ENCODE peak calls at places on chromosomes 13 and 19, in nine cellular contexts. One of them, this sample, is unnamed. For H3K9me3, the result is how much of the 10 kb centered on the place peaks cover.

GRCh38 chr13:28185256-28185655 is 46.9 kb downstream of the PAN3 start:
- DNase-seq in heart right ventricle: no peak
- DNase-seq in aorta: no peak
- DNase-seq in kidney: no peak
- DNase-seq in thoracic aorta: no peak
- DNase-seq in OCI-LY7: no peak
- DNase-seq in psoas muscle: no peak
- DNase-seq in colonic mucosa: no peak
- DNase-seq in IMR-90: no peak
- DNase-seq in this sample: no peak

GRCh38 chr19:29690842-29691241 is 24.2 kb downstream of the C19orf12 start:
- DNase-seq in heart right ventricle: no peak
- DNase-seq in aorta: no peak
- DNase-seq in kidney: no peak
- DNase-seq in thoracic aorta: no peak
- DNase-seq in OCI-LY7: peak
- DNase-seq in psoas muscle: no peak
- DNase-seq in colonic mucosa: no peak
- DNase-seq in IMR-90: peak
- DNase-seq in this sample: no peak

GRCh38 chr13:42970824-42971669 is 21.0 kb downstream of the EPSTI1 start:
- DNase-seq in heart right ventricle: no peak
- DNase-seq in aorta: no peak
- DNase-seq in kidney: no peak
- DNase-seq in thoracic aorta: no peak
- DNase-seq in OCI-LY7: peak
- DNase-seq in psoas muscle: no peak
- DNase-seq in colonic mucosa: peak
- DNase-seq in IMR-90: peak
- DNase-seq in this sample: no peak

GRCh38 chr13:99153219-99153618 is 47.4 kb upstream of the UBAC2 start:
- DNase-seq in heart right ventricle: no peak
- DNase-seq in aorta: no peak
- DNase-seq in kidney: no peak
- DNase-seq in thoracic aorta: no peak
- DNase-seq in OCI-LY7: no peak
- DNase-seq in psoas muscle: no peak
- DNase-seq in colonic mucosa: no peak
- DNase-seq in IMR-90: no peak
- DNase-seq in this sample: no peak

GRCh38 chr19:31930401-31930800 is 415.0 kb upstream of the ZNF507 start:
- DNase-seq in heart right ventricle: no peak
- DNase-seq in aorta: no peak
- DNase-seq in kidney: no peak
- DNase-seq in thoracic aorta: no peak
- DNase-seq in OCI-LY7: no peak
- DNase-seq in psoas muscle: no peak
- DNase-seq in colonic mucosa: no peak
- DNase-seq in IMR-90: no peak
- DNase-seq in this sample: no peak

GRCh38 chr19:7870571-7871279 is 3.5 kb downstream of the PRR36 start:
- DNase-seq in heart right ventricle: peak
- DNase-seq in aorta: no peak
- DNase-seq in kidney: peak
- DNase-seq in thoracic aorta: no peak
- DNase-seq in OCI-LY7: peak
- DNase-seq in psoas muscle: peak
- DNase-seq in colonic mucosa: peak
- DNase-seq in IMR-90: no peak
- DNase-seq in this sample: peak

GRCh38 chr19:47324502-47324901 is 7.5 kb upstream of the C5AR2 start:
- DNase-seq in heart right ventricle: peak
- DNase-seq in aorta: no peak
- DNase-seq in kidney: no peak
- DNase-seq in thoracic aorta: no peak
- DNase-seq in OCI-LY7: no peak
- DNase-seq in psoas muscle: peak
- DNase-seq in colonic mucosa: no peak
- DNase-seq in IMR-90: no peak
- DNase-seq in this sample: no peak

GRCh38 chr19:459724-460511 is 915 bp downstream of the SHC2 start:
- DNase-seq in heart right ventricle: peak
- DNase-seq in aorta: peak
- DNase-seq in kidney: peak
- DNase-seq in thoracic aorta: no peak
- DNase-seq in OCI-LY7: no peak
- DNase-seq in psoas muscle: peak
- DNase-seq in colonic mucosa: peak
- DNase-seq in IMR-90: peak
- DNase-seq in this sample: no peak

GRCh38 chr13:53200498-53201453 is 172.2 kb downstream of the OLFM4 start:
- DNase-seq in heart right ventricle: peak
- DNase-seq in aorta: peak
- DNase-seq in kidney: peak
- DNase-seq in thoracic aorta: no peak
- DNase-seq in OCI-LY7: no peak
- DNase-seq in psoas muscle: peak
- DNase-seq in colonic mucosa: peak
- DNase-seq in IMR-90: peak
- DNase-seq in this sample: peak

GRCh38 chr13:73069206-73069815 is 10.5 kb downstream of the KLF5 start:
- DNase-seq in heart right ventricle: no peak
- DNase-seq in aorta: no peak
- DNase-seq in kidney: no peak
- DNase-seq in thoracic aorta: no peak
- DNase-seq in OCI-LY7: no peak
- DNase-seq in psoas muscle: no peak
- DNase-seq in colonic mucosa: no peak
- DNase-seq in IMR-90: peak
- DNase-seq in this sample: no peak

GRCh38 chr19:35882074-35882832 is 13.9 kb downstream of the APLP1 start:
- DNase-seq in heart right ventricle: peak
- DNase-seq in aorta: no peak
- DNase-seq in kidney: no peak
- DNase-seq in thoracic aorta: no peak
- DNase-seq in OCI-LY7: peak
- DNase-seq in psoas muscle: no peak
- DNase-seq in colonic mucosa: peak
- DNase-seq in IMR-90: peak
- DNase-seq in this sample: no peak

GRCh38 chr13:79724348-79725103 is 243.6 kb downstream of the NDFIP2 start:
- DNase-seq in heart right ventricle: no peak
- DNase-seq in aorta: no peak
- DNase-seq in kidney: no peak
- DNase-seq in thoracic aorta: no peak
- DNase-seq in OCI-LY7: no peak
- DNase-seq in psoas muscle: no peak
- DNase-seq in colonic mucosa: peak
- DNase-seq in IMR-90: no peak
- DNase-seq in this sample: no peak

GRCh38 chr19:38838208-38838985 is 6.8 kb upstream of the ECH1 start:
- DNase-seq in heart right ventricle: no peak
- DNase-seq in aorta: no peak
- DNase-seq in kidney: no peak
- DNase-seq in thoracic aorta: no peak
- DNase-seq in OCI-LY7: no peak
- DNase-seq in psoas muscle: no peak
- DNase-seq in colonic mucosa: no peak
- DNase-seq in IMR-90: no peak
- DNase-seq in this sample: no peak

GRCh38 chr19:52557231-52557995 is 12.7 kb upstream of the ZNF701 start:
- DNase-seq in heart right ventricle: no peak
- DNase-seq in aorta: no peak
- DNase-seq in kidney: no peak
- DNase-seq in thoracic aorta: no peak
- DNase-seq in OCI-LY7: no peak
- DNase-seq in psoas muscle: no peak
- DNase-seq in colonic mucosa: no peak
- DNase-seq in IMR-90: no peak
- DNase-seq in this sample: no peak
- H3K9me3 ChIP-seq in heart right ventricle: half or more
- H3K9me3 ChIP-seq in aorta: under half
- H3K9me3 ChIP-seq in kidney: under half
- H3K9me3 ChIP-seq in thoracic aorta: half or more
- H3K9me3 ChIP-seq in OCI-LY7: under half
- H3K9me3 ChIP-seq in psoas muscle: half or more
- H3K9me3 ChIP-seq in colonic mucosa: under half
- H3K9me3 ChIP-seq in IMR-90: half or more
- H3K9me3 ChIP-seq in this sample: half or more

GRCh38 chr19:20397292-20397691 is 168.3 kb downstream of the ZNF737 start:
- DNase-seq in heart right ventricle: no peak
- DNase-seq in aorta: no peak
- DNase-seq in kidney: no peak
- DNase-seq in thoracic aorta: no peak
- DNase-seq in OCI-LY7: no peak
- DNase-seq in psoas muscle: no peak
- DNase-seq in colonic mucosa: no peak
- DNase-seq in IMR-90: no peak
- DNase-seq in this sample: no peak
- H3K9me3 ChIP-seq in heart right ventricle: half or more
- H3K9me3 ChIP-seq in aorta: under half
- H3K9me3 ChIP-seq in kidney: under half
- H3K9me3 ChIP-seq in thoracic aorta: half or more
- H3K9me3 ChIP-seq in OCI-LY7: half or more
- H3K9me3 ChIP-seq in psoas muscle: half or more
- H3K9me3 ChIP-seq in colonic mucosa: under half
- H3K9me3 ChIP-seq in IMR-90: under half
- H3K9me3 ChIP-seq in this sample: half or more

GRCh38 chr19:58252102-58252685 is 23.5 kb downstream of the ZNF544 start:
- DNase-seq in heart right ventricle: no peak
- DNase-seq in aorta: no peak
- DNase-seq in kidney: no peak
- DNase-seq in thoracic aorta: no peak
- DNase-seq in OCI-LY7: peak
- DNase-seq in psoas muscle: no peak
- DNase-seq in colonic mucosa: no peak
- DNase-seq in IMR-90: no peak
- DNase-seq in this sample: no peak

GRCh38 chr19:58243351-58243750 is 14.6 kb downstream of the ZNF544 start:
- DNase-seq in heart right ventricle: no peak
- DNase-seq in aorta: no peak
- DNase-seq in kidney: no peak
- DNase-seq in thoracic aorta: no peak
- DNase-seq in OCI-LY7: no peak
- DNase-seq in psoas muscle: no peak
- DNase-seq in colonic mucosa: no peak
- DNase-seq in IMR-90: no peak
- DNase-seq in this sample: no peak

GRCh38 chr19:58248886-58249285 is 20.2 kb downstream of the ZNF544 start:
- DNase-seq in heart right ventricle: no peak
- DNase-seq in aorta: no peak
- DNase-seq in kidney: no peak
- DNase-seq in thoracic aorta: no peak
- DNase-seq in OCI-LY7: no peak
- DNase-seq in psoas muscle: no peak
- DNase-seq in colonic mucosa: no peak
- DNase-seq in IMR-90: no peak
- DNase-seq in this sample: no peak
- H3K9me3 ChIP-seq in heart right ventricle: half or more
- H3K9me3 ChIP-seq in aorta: under half
- H3K9me3 ChIP-seq in kidney: half or more
- H3K9me3 ChIP-seq in thoracic aorta: half or more
- H3K9me3 ChIP-seq in OCI-LY7: half or more
- H3K9me3 ChIP-seq in psoas muscle: half or more
- H3K9me3 ChIP-seq in colonic mucosa: under half
- H3K9me3 ChIP-seq in IMR-90: half or more
- H3K9me3 ChIP-seq in this sample: half or more

DNA sequence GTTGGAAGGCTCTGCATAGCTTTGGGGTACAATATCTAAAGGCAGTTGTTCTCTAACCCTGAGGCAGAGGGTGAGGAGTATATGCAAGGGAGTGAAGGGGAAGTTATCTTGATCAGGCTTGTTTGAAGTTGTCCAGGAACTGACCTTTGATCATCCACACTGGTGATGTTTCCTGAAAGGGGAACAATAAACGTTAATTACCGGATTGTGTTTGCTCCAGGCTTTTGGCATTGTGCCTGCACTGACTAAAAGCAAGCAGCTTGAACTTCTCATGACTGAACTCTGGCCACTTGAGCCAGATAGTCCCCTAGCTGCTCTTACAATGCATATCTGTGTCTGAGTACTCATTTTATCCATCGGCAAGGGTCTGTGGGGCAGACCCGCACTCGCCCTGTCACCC is 27.0 kb upstream of the ZNF726 start:
- DNase-seq in heart right ventricle: no peak
- DNase-seq in aorta: no peak
- DNase-seq in kidney: no peak
- DNase-seq in thoracic aorta: no peak
- DNase-seq in OCI-LY7: no peak
- DNase-seq in psoas muscle: no peak
- DNase-seq in colonic mucosa: peak
- DNase-seq in IMR-90: no peak
- DNase-seq in this sample: no peak
- H3K9me3 ChIP-seq in heart right ventricle: under half
- H3K9me3 ChIP-seq in aorta: under half
- H3K9me3 ChIP-seq in kidney: under half
- H3K9me3 ChIP-seq in thoracic aorta: under half
- H3K9me3 ChIP-seq in OCI-LY7: under half
- H3K9me3 ChIP-seq in psoas muscle: under half
- H3K9me3 ChIP-seq in colonic mucosa: under half
- H3K9me3 ChIP-seq in IMR-90: under half
- H3K9me3 ChIP-seq in this sample: under half

GRCh38 chr13:109718726-109719125 is 67.7 kb downstream of the IRS2 start:
- DNase-seq in heart right ventricle: no peak
- DNase-seq in aorta: no peak
- DNase-seq in kidney: no peak
- DNase-seq in thoracic aorta: no peak
- DNase-seq in OCI-LY7: no peak
- DNase-seq in psoas muscle: no peak
- DNase-seq in colonic mucosa: no peak
- DNase-seq in IMR-90: no peak
- DNase-seq in this sample: no peak

GRCh38 chr13:109717686-109718085 is 68.7 kb downstream of the IRS2 start:
- DNase-seq in heart right ventricle: no peak
- DNase-seq in aorta: no peak
- DNase-seq in kidney: no peak
- DNase-seq in thoracic aorta: no peak
- DNase-seq in OCI-LY7: no peak
- DNase-seq in psoas muscle: no peak
- DNase-seq in colonic mucosa: no peak
- DNase-seq in IMR-90: no peak
- DNase-seq in this sample: no peak

GRCh38 chr13:109719962-109720646 is 66.3 kb downstream of the IRS2 start:
- DNase-seq in heart right ventricle: no peak
- DNase-seq in aorta: no peak
- DNase-seq in kidney: no peak
- DNase-seq in thoracic aorta: no peak
- DNase-seq in OCI-LY7: no peak
- DNase-seq in psoas muscle: no peak
- DNase-seq in colonic mucosa: no peak
- DNase-seq in IMR-90: no peak
- DNase-seq in this sample: no peak

GRCh38 chr13:109712187-109712601 is 74.2 kb downstream of the IRS2 start:
- DNase-seq in heart right ventricle: no peak
- DNase-seq in aorta: no peak
- DNase-seq in kidney: no peak
- DNase-seq in thoracic aorta: no peak
- DNase-seq in OCI-LY7: no peak
- DNase-seq in psoas muscle: no peak
- DNase-seq in colonic mucosa: no peak
- DNase-seq in IMR-90: no peak
- DNase-seq in this sample: no peak

GRCh38 chr13:109715902-109716301 is 70.5 kb downstream of the IRS2 start:
- DNase-seq in heart right ventricle: no peak
- DNase-seq in aorta: no peak
- DNase-seq in kidney: no peak
- DNase-seq in thoracic aorta: no peak
- DNase-seq in OCI-LY7: no peak
- DNase-seq in psoas muscle: peak
- DNase-seq in colonic mucosa: no peak
- DNase-seq in IMR-90: peak
- DNase-seq in this sample: no peak
- H3K9me3 ChIP-seq in heart right ventricle: under half
- H3K9me3 ChIP-seq in aorta: under half
- H3K9me3 ChIP-seq in kidney: under half
- H3K9me3 ChIP-seq in thoracic aorta: under half
- H3K9me3 ChIP-seq in OCI-LY7: under half
- H3K9me3 ChIP-seq in psoas muscle: under half
- H3K9me3 ChIP-seq in colonic mucosa: under half
- H3K9me3 ChIP-seq in IMR-90: under half
- H3K9me3 ChIP-seq in this sample: under half

This sample was measured in suprapubic skin.